ENCODE peak calls at places on chromosome 1, in six cellular contexts. One of them, this sample, is unnamed.

GRCh38 chr1:230359992-230360391 is 66.1 kb downstream of the PGBD5 start:
- DNase-seq in HEK293T: no peak
- DNase-seq in HCT116: no peak
- DNase-seq in activated CD8-positive, alpha-beta memory T cell treated with anti-CD3 and anti-CD28 coated beads for 4 hours: no peak
- DNase-seq in lung: peak; percentile 44
- DNase-seq in D721Med: no peak
- DNase-seq in this sample: no peak

GRCh38 chr1:119449964-119450363 is 35.0 kb downstream of the HSD3B2 start:
- DNase-seq in lung: no peak
- DNase-seq in HEK293T: no peak
- DNase-seq in HCT116: no peak
- DNase-seq in D721Med: no peak
- DNase-seq in activated CD8-positive, alpha-beta memory T cell treated with anti-CD3 and anti-CD28 coated beads for 4 hours: no peak
- DNase-seq in this sample: no peak

GRCh38 chr1:88302843-88303486 is 381.1 kb upstream of the PKN2 start:
- DNase-seq in lung: no peak
- DNase-seq in HEK293T: peak; percentile 38
- DNase-seq in activated CD8-positive, alpha-beta memory T cell treated with anti-CD3 and anti-CD28 coated beads for 4 hours: no peak
- DNase-seq in D721Med: no peak
- DNase-seq in HCT116: no peak
- DNase-seq in this sample: no peak

GRCh38 chr1:2986549-2987305 is 34.5 kb upstream of the ACTRT2 start:
- DNase-seq in D721Med: no peak
- DNase-seq in activated CD8-positive, alpha-beta memory T cell treated with anti-CD3 and anti-CD28 coated beads for 4 hours: no peak
- DNase-seq in HEK293T: no peak
- DNase-seq in lung: no peak
- DNase-seq in HCT116: no peak
- DNase-seq in this sample: no peak

GRCh38 chr1:196611873-196612272 is 3.6 kb upstream of the KCNT2 start:
- DNase-seq in activated CD8-positive, alpha-beta memory T cell treated with anti-CD3 and anti-CD28 coated beads for 4 hours: no peak
- DNase-seq in D721Med: no peak
- DNase-seq in HCT116: no peak
- DNase-seq in HEK293T: no peak
- DNase-seq in lung: no peak
- DNase-seq in this sample: no peak

GRCh38 chr1:12708396-12708795 is 7.5 kb upstream of the AADACL3 start:
- DNase-seq in HEK293T: no peak
- DNase-seq in D721Med: no peak
- DNase-seq in lung: no peak
- DNase-seq in HCT116: no peak
- DNase-seq in activated CD8-positive, alpha-beta memory T cell treated with anti-CD3 and anti-CD28 coated beads for 4 hours: no peak
- DNase-seq in this sample: no peak

GRCh38 chr1:16243936-16244649 is 7.1 kb upstream of the CPLANE2 start:
- DNase-seq in HCT116: peak; percentile 65
- DNase-seq in lung: peak; percentile 78
- DNase-seq in activated CD8-positive, alpha-beta memory T cell treated with anti-CD3 and anti-CD28 coated beads for 4 hours: peak; percentile 54
- DNase-seq in D721Med: peak; percentile 43
- DNase-seq in HEK293T: peak; percentile 79
- DNase-seq in this sample: peak; percentile 59

GRCh38 chr1:235442788-235443429 is 61.3 kb downstream of the B3GALNT2 start:
- DNase-seq in HEK293T: no peak
- DNase-seq in D721Med: no peak
- DNase-seq in HCT116: peak; percentile 15
- DNase-seq in activated CD8-positive, alpha-beta memory T cell treated with anti-CD3 and anti-CD28 coated beads for 4 hours: no peak
- DNase-seq in lung: no peak
- DNase-seq in this sample: no peak

GRCh38 chr1:246117066-246117791 is 389.9 kb downstream of the SMYD3 start:
- DNase-seq in HEK293T: peak; percentile 26
- DNase-seq in D721Med: no peak
- DNase-seq in lung: peak; percentile 34
- DNase-seq in HCT116: no peak
- DNase-seq in activated CD8-positive, alpha-beta memory T cell treated with anti-CD3 and anti-CD28 coated beads for 4 hours: peak; percentile 10
- DNase-seq in this sample: no peak

GRCh38 chr1:109984190-109984455 is 442 bp upstream of the AHCYL1 start:
- DNase-seq in activated CD8-positive, alpha-beta memory T cell treated with anti-CD3 and anti-CD28 coated beads for 4 hours: no peak
- DNase-seq in HEK293T: peak; percentile 32
- DNase-seq in D721Med: no peak
- DNase-seq in HCT116: no peak
- DNase-seq in lung: no peak
- DNase-seq in this sample: no peak

GRCh38 chr1:54865238-54866073 is 21.5 kb downstream of the DHCR24 start:
- DNase-seq in D721Med: no peak
- DNase-seq in lung: peak; percentile 61
- DNase-seq in HCT116: no peak
- DNase-seq in activated CD8-positive, alpha-beta memory T cell treated with anti-CD3 and anti-CD28 coated beads for 4 hours: no peak
- DNase-seq in HEK293T: no peak
- DNase-seq in this sample: no peak

GRCh38 chr1:236659792-236660587 is 26.3 kb upstream of the ACTN2 start:
- DNase-seq in HCT116: no peak
- DNase-seq in activated CD8-positive, alpha-beta memory T cell treated with anti-CD3 and anti-CD28 coated beads for 4 hours: no peak
- DNase-seq in D721Med: no peak
- DNase-seq in HEK293T: no peak
- DNase-seq in lung: no peak
- DNase-seq in this sample: no peak

GRCh38 chr1:223235091-223235490 is 92.0 kb upstream of the TLR5 start:
- DNase-seq in D721Med: no peak
- DNase-seq in activated CD8-positive, alpha-beta memory T cell treated with anti-CD3 and anti-CD28 coated beads for 4 hours: no peak
- DNase-seq in HCT116: no peak
- DNase-seq in lung: no peak
- DNase-seq in HEK293T: no peak
- DNase-seq in this sample: no peak

GRCh38 chr1:180230791-180231505 is 884 bp downstream of the LHX4 start:
- DNase-seq in HEK293T: peak; percentile 61
- DNase-seq in HCT116: no peak
- DNase-seq in D721Med: no peak
- DNase-seq in lung: no peak
- DNase-seq in activated CD8-positive, alpha-beta memory T cell treated with anti-CD3 and anti-CD28 coated beads for 4 hours: no peak
- DNase-seq in this sample: no peak

GRCh38 chr1:212067790-212068189 is 32.2 kb downstream of the DTL start:
- DNase-seq in D721Med: no peak
- DNase-seq in HCT116: no peak
- DNase-seq in lung: no peak
- DNase-seq in HEK293T: no peak
- DNase-seq in activated CD8-positive, alpha-beta memory T cell treated with anti-CD3 and anti-CD28 coated beads for 4 hours: no peak
- DNase-seq in this sample: no peak

GRCh38 chr1:172778461-172779455 is 119.9 kb downstream of the FASLG start:
- DNase-seq in D721Med: no peak
- DNase-seq in HCT116: no peak
- DNase-seq in lung: no peak
- DNase-seq in activated CD8-positive, alpha-beta memory T cell treated with anti-CD3 and anti-CD28 coated beads for 4 hours: no peak
- DNase-seq in HEK293T: peak; percentile 26
- DNase-seq in this sample: no peak

GRCh38 chr1:34787461-34788420 is 5.1 kb upstream of the GJA4 start:
- DNase-seq in activated CD8-positive, alpha-beta memory T cell treated with anti-CD3 and anti-CD28 coated beads for 4 hours: no peak
- DNase-seq in lung: no peak
- DNase-seq in D721Med: no peak
- DNase-seq in HCT116: no peak
- DNase-seq in HEK293T: peak; percentile 31
- DNase-seq in this sample: no peak

GRCh38 chr1:25780318-25781129 is 19.5 kb upstream of the SELENON start:
- DNase-seq in HEK293T: no peak
- DNase-seq in HCT116: no peak
- DNase-seq in D721Med: no peak
- DNase-seq in lung: no peak
- DNase-seq in activated CD8-positive, alpha-beta memory T cell treated with anti-CD3 and anti-CD28 coated beads for 4 hours: no peak
- DNase-seq in this sample: no peak

GRCh38 chr1:219340796-219341195 is 167.1 kb downstream of the LYPLAL1 start:
- DNase-seq in activated CD8-positive, alpha-beta memory T cell treated with anti-CD3 and anti-CD28 coated beads for 4 hours: no peak
- DNase-seq in D721Med: no peak
- DNase-seq in lung: no peak
- DNase-seq in HEK293T: no peak
- DNase-seq in HCT116: no peak
- DNase-seq in this sample: no peak

GRCh38 chr1:45246760-45247159 is 40.4 kb upstream of the ZSWIM5 start:
- DNase-seq in HEK293T: no peak
- DNase-seq in HCT116: no peak
- DNase-seq in D721Med: no peak
- DNase-seq in activated CD8-positive, alpha-beta memory T cell treated with anti-CD3 and anti-CD28 coated beads for 4 hours: no peak
- DNase-seq in lung: no peak
- DNase-seq in this sample: no peak